ENCODE peak calls at places on chromosomes 6 and 20, in nine cellular contexts. G is H1, E is T-cell, J is cardiac fibroblast, I is AG10803, M is GM03348, Q is fibroblast of pulmonary artery, R is HEK293T, P is heart left ventricle. F is an unnamed sample.

GRCh38 chr20:38350879-38351775 is 4.8 kb downstream of the LBP start:
- DNase-seq in G (no peak), E (no peak), J (peak; percentile 28), I (no peak), M (no peak), Q (no peak), R (no peak), P (no peak), F (no peak)

GRCh38 chr6:161542581-161542980 is 268.7 kb upstream of the AGPAT4 start:
- DNase-seq in G (no peak), E (no peak), J (no peak), I (no peak), M (no peak), Q (no peak), R (no peak), P (no peak), F (no peak)

GRCh38 chr6:10792101-10792500 is 44.5 kb downstream of the TMEM14B start:
- DNase-seq in G (no peak), E (no peak), J (no peak), I (no peak), M (no peak), Q (no peak), R (no peak), P (no peak), F (no peak)

GRCh38 chr20:48738399-48739304 is 89.1 kb downstream of the PREX1 start:
- DNase-seq in G (no peak), E (peak; percentile 34), J (no peak), I (no peak), M (no peak), Q (no peak), R (no peak), P (no peak), F (no peak)

GRCh38 chr20:62744761-62745160 is 36.1 kb downstream of the NTSR1 start:
- DNase-seq in G (no peak), E (no peak), J (peak; percentile 22), I (no peak), M (no peak), Q (no peak), R (no peak), P (no peak), F (no peak)

GRCh38 chr6:105645958-105646357 is 243.1 kb upstream of the PREP start:
- DNase-seq in G (no peak), E (no peak), J (no peak), I (no peak), M (no peak), Q (no peak), R (no peak), P (no peak), F (no peak)

GRCh38 chr6:68975064-68975463 is 340.0 kb downstream of the ADGRB3 start:
- DNase-seq in G (no peak), E (no peak), J (peak; percentile 5), I (no peak), M (no peak), Q (peak; percentile 30), R (peak; percentile 17), P (peak; percentile 28), F (no peak)

GRCh38 chr6:169902604-169903003 is 151.2 kb downstream of the ERMARD start:
- DNase-seq in G (no peak), E (no peak), J (no peak), I (no peak), M (no peak), Q (no peak), R (no peak), P (no peak), F (no peak)

GRCh38 chr6:34575326-34575725 is 19.2 kb upstream of the SPDEF start:
- DNase-seq in G (peak; percentile 33), E (no peak), J (no peak), I (no peak), M (no peak), Q (no peak), R (no peak), P (no peak), F (no peak)

GRCh38 chr6:39301606-39302005 is 12.6 kb downstream of the KCNK17 start:
- DNase-seq in G (no peak), E (no peak), J (peak; percentile 7), I (no peak), M (peak; percentile 44), Q (peak; percentile 3), R (peak; percentile 57), P (no peak), F (no peak)

GRCh38 chr6:133262804-133263203 is 21.6 kb downstream of the EYA4 start:
- DNase-seq in G (no peak), E (no peak), J (no peak), I (no peak), M (no peak), Q (no peak), R (no peak), P (peak; percentile 10), F (no peak)

GRCh38 chr6:31597006-31597405 is 4.2 kb upstream of the NCR3 start:
- DNase-seq in G (no peak), E (peak; percentile 23), J (peak; percentile 48), I (peak; percentile 24), M (no peak), Q (peak; percentile 55), R (no peak), P (no peak), F (no peak)

GRCh38 chr20:37275125-37275524 is 13.5 kb upstream of the GHRH start:
- DNase-seq in G (no peak), E (no peak), J (no peak), I (no peak), M (no peak), Q (no peak), R (no peak), P (no peak), F (no peak)

GRCh38 chr20:57880155-57880648 is 170.4 kb upstream of the PMEPA1 start:
- DNase-seq in G (no peak), E (no peak), J (no peak), I (peak; percentile 89), M (peak; percentile 55), Q (no peak), R (no peak), P (peak; percentile 37), F (no peak)

GRCh38 chr20:7496394-7497111 is 443.7 kb downstream of the HAO1 start:
- DNase-seq in G (no peak), E (no peak), J (peak; percentile 22), I (no peak), M (no peak), Q (peak; percentile 18), R (no peak), P (no peak), F (peak; percentile 43)

GRCh38 chr6:157994126-157994795 is 12.6 kb downstream of the SYNJ2 start:
- DNase-seq in G (no peak), E (no peak), J (no peak), I (no peak), M (peak; percentile 28), Q (no peak), R (no peak), P (no peak), F (no peak)

GRCh38 chr6:141105481-141105880 is 1027.2 kb upstream of the GJE1 start:
- DNase-seq in G (peak; percentile 75), E (no peak), J (peak; percentile 62), I (peak; percentile 67), M (peak; percentile 1), Q (peak; percentile 53), R (peak; percentile 11), P (no peak), F (peak; percentile 59)

GRCh38 chr6:21048047-21048446 is 513.8 kb downstream of the CDKAL1 start:
- DNase-seq in G (no peak), E (no peak), J (no peak), I (no peak), M (no peak), Q (no peak), R (no peak), P (no peak), F (no peak)

GRCh38 chr6:10736721-10737120 is 10.9 kb upstream of the TMEM14B start:
- DNase-seq in G (no peak), E (no peak), J (no peak), I (no peak), M (no peak), Q (no peak), R (no peak), P (no peak), F (no peak)

GRCh38 chr6:501891-502601 is 110.5 kb downstream of the IRF4 start:
- DNase-seq in G (no peak), E (peak; percentile 36), J (no peak), I (no peak), M (no peak), Q (no peak), R (no peak), P (no peak), F (no peak)

GRCh38 chr6:166275714-166276166 is 32.5 kb downstream of the PRR18 start:
- DNase-seq in G (no peak), E (peak; percentile 72), J (peak; percentile 66), I (peak; percentile 40), M (peak; percentile 89), Q (peak; percentile 50), R (peak; percentile 87), P (peak; percentile 51), F (peak; percentile 42)

GRCh38 chr20:31560900-31561598 is 44.0 kb upstream of the ID1 start:
- DNase-seq in G (no peak), E (no peak), J (peak; percentile 92), I (peak; percentile 97), M (peak; percentile 84), Q (peak; percentile 93), R (no peak), P (no peak), F (peak; percentile 91)

GRCh38 chr6:163998496-163998895 is 584.0 kb downstream of the QKI start:
- DNase-seq in G (no peak), E (no peak), J (no peak), I (no peak), M (no peak), Q (peak; percentile 20), R (no peak), P (no peak), F (no peak)

GRCh38 chr6:122511193-122511924 is 39.8 kb upstream of the SERINC1 start:
- DNase-seq in G (no peak), E (no peak), J (no peak), I (no peak), M (no peak), Q (no peak), R (no peak), P (no peak), F (no peak)

GRCh38 chr6:109389650-109390274 is 7.5 kb upstream of the CD164 start:
- DNase-seq in G (no peak), E (no peak), J (peak; percentile 54), I (no peak), M (peak; percentile 7), Q (peak; percentile 47), R (no peak), P (peak; percentile 48), F (no peak)

GRCh38 chr6:129006685-129007514 is 124.0 kb downstream of the LAMA2 start:
- DNase-seq in G (no peak), E (no peak), J (no peak), I (no peak), M (no peak), Q (peak; percentile 3), R (no peak), P (no peak), F (no peak)

GRCh38 chr6:38113810-38114577 is 294.5 kb downstream of the ZFAND3 start:
- DNase-seq in G (no peak), E (no peak), J (no peak), I (no peak), M (no peak), Q (no peak), R (no peak), P (no peak), F (no peak)

GRCh38 chr6:9540534-9541126 is 874.2 kb downstream of the TFAP2A start:
- DNase-seq in G (no peak), E (no peak), J (peak; percentile 81), I (peak; percentile 48), M (peak; percentile 46), Q (peak; percentile 79), R (peak; percentile 39), P (no peak), F (peak; percentile 44)

GRCh38 chr6:157982580-157983438 is 1.1 kb downstream of the SYNJ2 start:
- DNase-seq in G (no peak), E (no peak), J (peak; percentile 62), I (peak; percentile 54), M (peak; percentile 55), Q (peak; percentile 52), R (no peak), P (no peak), F (no peak)

GRCh38 chr20:53855733-53856132 is 214.7 kb downstream of the BCAS1 start:
- DNase-seq in G (no peak), E (no peak), J (no peak), I (no peak), M (no peak), Q (no peak), R (no peak), P (no peak), F (no peak)

GRCh38 chr6:127811939-127812338 is 88.9 kb downstream of the THEMIS start:
- DNase-seq in G (no peak), E (no peak), J (no peak), I (no peak), M (no peak), Q (no peak), R (no peak), P (no peak), F (no peak)